ENCODE peak calls at places on chromosomes 16 and 17, in five cellular contexts. One of them, this sample, is unnamed.

GRCh38 chr17:49566668-49567071 is 9.0 kb upstream of the NXPH3 start:
- DNase-seq in pons: no peak
- DNase-seq in HFFc6: no peak
- DNase-seq in fibroblast of lung: no peak
- DNase-seq in AG09319: no peak
- DNase-seq in this sample: no peak

GRCh38 chr17:82020874-82021727 is 1.6 kb downstream of the CENPX start:
- DNase-seq in pons: peak
- DNase-seq in HFFc6: peak
- DNase-seq in fibroblast of lung: peak
- DNase-seq in AG09319: peak
- DNase-seq in this sample: peak

GRCh38 chr16:69698404-69698803 is 28.0 kb downstream of the NQO1 start:
- DNase-seq in pons: no peak
- DNase-seq in HFFc6: no peak
- DNase-seq in fibroblast of lung: no peak
- DNase-seq in AG09319: no peak
- DNase-seq in this sample: no peak

GRCh38 chr17:39753514-39754160 is 15.9 kb downstream of the GRB7 start:
- DNase-seq in pons: peak
- DNase-seq in HFFc6: no peak
- DNase-seq in fibroblast of lung: no peak
- DNase-seq in AG09319: no peak
- DNase-seq in this sample: no peak

GRCh38 chr16:84001726-84002125 is 33.7 kb downstream of the NECAB2 start:
- DNase-seq in pons: no peak
- DNase-seq in HFFc6: no peak
- DNase-seq in fibroblast of lung: no peak
- DNase-seq in AG09319: no peak
- DNase-seq in this sample: no peak

GRCh38 chr17:35167666-35168065 is 20.0 kb downstream of the UNC45B start:
- DNase-seq in pons: no peak
- DNase-seq in HFFc6: peak
- DNase-seq in fibroblast of lung: peak
- DNase-seq in AG09319: no peak
- DNase-seq in this sample: no peak

GRCh38 chr17:14922421-14922820 is 342.7 kb downstream of the PMP22 start:
- DNase-seq in pons: peak
- DNase-seq in HFFc6: peak
- DNase-seq in fibroblast of lung: peak
- DNase-seq in AG09319: no peak
- DNase-seq in this sample: peak

GRCh38 chr16:30958164-30959083 is 870 bp downstream of the SETD1A start:
- DNase-seq in pons: no peak
- DNase-seq in HFFc6: peak
- DNase-seq in fibroblast of lung: peak
- DNase-seq in AG09319: no peak
- DNase-seq in this sample: peak

GRCh38 chr16:2323701-2324100 is 16.8 kb downstream of the ABCA3 start:
- DNase-seq in pons: no peak
- DNase-seq in HFFc6: no peak
- DNase-seq in fibroblast of lung: no peak
- DNase-seq in AG09319: no peak
- DNase-seq in this sample: no peak

GRCh38 chr17:7515912-7516610 is 31.9 kb downstream of the POLR2A start:
- DNase-seq in pons: peak
- DNase-seq in HFFc6: no peak
- DNase-seq in fibroblast of lung: no peak
- DNase-seq in AG09319: no peak
- DNase-seq in this sample: no peak

GRCh38 chr17:79027925-79028491 is 4.0 kb downstream of the C1QTNF1 start:
- DNase-seq in pons: no peak
- DNase-seq in HFFc6: no peak
- DNase-seq in fibroblast of lung: peak
- DNase-seq in AG09319: no peak
- DNase-seq in this sample: no peak

GRCh38 chr17:80068301-80069160 is 32.1 kb downstream of the CCDC40 start:
- DNase-seq in pons: no peak
- DNase-seq in HFFc6: peak
- DNase-seq in fibroblast of lung: peak
- DNase-seq in AG09319: peak
- DNase-seq in this sample: no peak

GRCh38 chr16:80754479-80754878 is 49.9 kb downstream of the CDYL2 start:
- DNase-seq in pons: no peak
- DNase-seq in HFFc6: no peak
- DNase-seq in fibroblast of lung: no peak
- DNase-seq in AG09319: no peak
- DNase-seq in this sample: no peak